ENCODE peak calls at places on chromosomes 1 and 21, in five cellular contexts. One of them, this sample, is unnamed.

GRCh38 chr1:117232551-117232950 is 21.8 kb upstream of the VTCN1 start:
- DNase-seq in A172: no peak
- DNase-seq in BJ: no peak
- DNase-seq in activated gamma-delta T cell treated with Interleukin-2 at 50 U/mL for 16 hours: no peak
- DNase-seq in stimulated activated CD4-positive, alpha-beta T cell treated with anti-CD3 and anti-CD28 coated beads, Interleukin-2, amount 100 ng/mL, for 24 hours: no peak
- DNase-seq in this sample: no peak

GRCh38 chr1:52842643-52843310 is at the start of gene ZYG11A:
- DNase-seq in A172: peak; percentile 72
- DNase-seq in BJ: peak; percentile 11
- DNase-seq in activated gamma-delta T cell treated with Interleukin-2 at 50 U/mL for 16 hours: peak; percentile 58
- DNase-seq in stimulated activated CD4-positive, alpha-beta T cell treated with anti-CD3 and anti-CD28 coated beads, Interleukin-2, amount 100 ng/mL, for 24 hours: peak; percentile 81
- DNase-seq in this sample: peak; percentile 87

GRCh38 chr1:237316352-237316751 is 274.4 kb downstream of the RYR2 start:
- DNase-seq in A172: no peak
- DNase-seq in BJ: no peak
- DNase-seq in activated gamma-delta T cell treated with Interleukin-2 at 50 U/mL for 16 hours: no peak
- DNase-seq in stimulated activated CD4-positive, alpha-beta T cell treated with anti-CD3 and anti-CD28 coated beads, Interleukin-2, amount 100 ng/mL, for 24 hours: no peak
- DNase-seq in this sample: no peak

GRCh38 chr1:116934586-116935207 is 25.0 kb downstream of the PTGFRN start:
- DNase-seq in A172: no peak
- DNase-seq in BJ: no peak
- DNase-seq in activated gamma-delta T cell treated with Interleukin-2 at 50 U/mL for 16 hours: no peak
- DNase-seq in stimulated activated CD4-positive, alpha-beta T cell treated with anti-CD3 and anti-CD28 coated beads, Interleukin-2, amount 100 ng/mL, for 24 hours: no peak
- DNase-seq in this sample: no peak

GRCh38 chr1:92404661-92405060 is 82.1 kb downstream of the GFI1 start:
- DNase-seq in A172: peak; percentile 1
- DNase-seq in BJ: no peak
- DNase-seq in activated gamma-delta T cell treated with Interleukin-2 at 50 U/mL for 16 hours: no peak
- DNase-seq in stimulated activated CD4-positive, alpha-beta T cell treated with anti-CD3 and anti-CD28 coated beads, Interleukin-2, amount 100 ng/mL, for 24 hours: no peak
- DNase-seq in this sample: no peak

GRCh38 chr21:35048183-35048601 is 910 bp downstream of the RUNX1 start:
- DNase-seq in A172: peak; percentile 45
- DNase-seq in BJ: no peak
- DNase-seq in activated gamma-delta T cell treated with Interleukin-2 at 50 U/mL for 16 hours: no peak
- DNase-seq in stimulated activated CD4-positive, alpha-beta T cell treated with anti-CD3 and anti-CD28 coated beads, Interleukin-2, amount 100 ng/mL, for 24 hours: peak; percentile 45
- DNase-seq in this sample: peak; percentile 37

GRCh38 chr1:177385760-177386698 is 215.3 kb downstream of the BRINP2 start:
- DNase-seq in A172: no peak
- DNase-seq in BJ: no peak
- DNase-seq in activated gamma-delta T cell treated with Interleukin-2 at 50 U/mL for 16 hours: no peak
- DNase-seq in stimulated activated CD4-positive, alpha-beta T cell treated with anti-CD3 and anti-CD28 coated beads, Interleukin-2, amount 100 ng/mL, for 24 hours: no peak
- DNase-seq in this sample: no peak

GRCh38 chr1:30840904-30841598 is 67.5 kb downstream of the SDC3 start:
- DNase-seq in A172: no peak
- DNase-seq in BJ: no peak
- DNase-seq in activated gamma-delta T cell treated with Interleukin-2 at 50 U/mL for 16 hours: no peak
- DNase-seq in stimulated activated CD4-positive, alpha-beta T cell treated with anti-CD3 and anti-CD28 coated beads, Interleukin-2, amount 100 ng/mL, for 24 hours: no peak
- DNase-seq in this sample: no peak

GRCh38 chr1:70256664-70257063 is 35.5 kb downstream of the SRSF11 start:
- DNase-seq in A172: no peak
- DNase-seq in BJ: no peak
- DNase-seq in activated gamma-delta T cell treated with Interleukin-2 at 50 U/mL for 16 hours: no peak
- DNase-seq in stimulated activated CD4-positive, alpha-beta T cell treated with anti-CD3 and anti-CD28 coated beads, Interleukin-2, amount 100 ng/mL, for 24 hours: no peak
- DNase-seq in this sample: no peak

GRCh38 chr1:17851075-17851474 is 95.9 kb downstream of the ACTL8 start:
- DNase-seq in A172: no peak
- DNase-seq in BJ: no peak
- DNase-seq in activated gamma-delta T cell treated with Interleukin-2 at 50 U/mL for 16 hours: no peak
- DNase-seq in stimulated activated CD4-positive, alpha-beta T cell treated with anti-CD3 and anti-CD28 coated beads, Interleukin-2, amount 100 ng/mL, for 24 hours: no peak
- DNase-seq in this sample: no peak

GRCh38 chr1:213519098-213519497 is 468.1 kb downstream of the RPS6KC1 start:
- DNase-seq in A172: no peak
- DNase-seq in BJ: no peak
- DNase-seq in activated gamma-delta T cell treated with Interleukin-2 at 50 U/mL for 16 hours: no peak
- DNase-seq in stimulated activated CD4-positive, alpha-beta T cell treated with anti-CD3 and anti-CD28 coated beads, Interleukin-2, amount 100 ng/mL, for 24 hours: no peak
- DNase-seq in this sample: no peak

GRCh38 chr21:46210378-46211136 is 18.0 kb downstream of the LSS start:
- DNase-seq in A172: no peak
- DNase-seq in BJ: no peak
- DNase-seq in activated gamma-delta T cell treated with Interleukin-2 at 50 U/mL for 16 hours: no peak
- DNase-seq in stimulated activated CD4-positive, alpha-beta T cell treated with anti-CD3 and anti-CD28 coated beads, Interleukin-2, amount 100 ng/mL, for 24 hours: no peak
- DNase-seq in this sample: no peak

GRCh38 chr21:29299906-29300546 is 1.3 kb downstream of the BACH1 start:
- DNase-seq in A172: peak; percentile 97
- DNase-seq in BJ: peak; percentile 88
- DNase-seq in activated gamma-delta T cell treated with Interleukin-2 at 50 U/mL for 16 hours: peak; percentile 28
- DNase-seq in stimulated activated CD4-positive, alpha-beta T cell treated with anti-CD3 and anti-CD28 coated beads, Interleukin-2, amount 100 ng/mL, for 24 hours: peak; percentile 26
- DNase-seq in this sample: peak; percentile 38

GRCh38 chr1:183259886-183260285 is 73.8 kb downstream of the LAMC2 start:
- DNase-seq in A172: no peak
- DNase-seq in BJ: no peak
- DNase-seq in activated gamma-delta T cell treated with Interleukin-2 at 50 U/mL for 16 hours: no peak
- DNase-seq in stimulated activated CD4-positive, alpha-beta T cell treated with anti-CD3 and anti-CD28 coated beads, Interleukin-2, amount 100 ng/mL, for 24 hours: no peak
- DNase-seq in this sample: no peak

GRCh38 chr21:16324630-16325029 is 594.8 kb downstream of the USP25 start:
- DNase-seq in A172: no peak
- DNase-seq in BJ: no peak
- DNase-seq in activated gamma-delta T cell treated with Interleukin-2 at 50 U/mL for 16 hours: no peak
- DNase-seq in stimulated activated CD4-positive, alpha-beta T cell treated with anti-CD3 and anti-CD28 coated beads, Interleukin-2, amount 100 ng/mL, for 24 hours: no peak
- DNase-seq in this sample: no peak

GRCh38 chr21:38037416-38037815 is 121.2 kb upstream of the KCNJ6 start:
- DNase-seq in A172: peak; percentile 69
- DNase-seq in BJ: no peak
- DNase-seq in activated gamma-delta T cell treated with Interleukin-2 at 50 U/mL for 16 hours: no peak
- DNase-seq in stimulated activated CD4-positive, alpha-beta T cell treated with anti-CD3 and anti-CD28 coated beads, Interleukin-2, amount 100 ng/mL, for 24 hours: no peak
- DNase-seq in this sample: no peak

GRCh38 chr1:30670195-30671060 is 53.0 kb downstream of the MATN1 start:
- DNase-seq in A172: peak; percentile 16
- DNase-seq in BJ: peak; percentile 74
- DNase-seq in activated gamma-delta T cell treated with Interleukin-2 at 50 U/mL for 16 hours: no peak
- DNase-seq in stimulated activated CD4-positive, alpha-beta T cell treated with anti-CD3 and anti-CD28 coated beads, Interleukin-2, amount 100 ng/mL, for 24 hours: no peak
- DNase-seq in this sample: no peak

GRCh38 chr1:24964811-24965570 is 34.9 kb upstream of the RUNX3 start:
- DNase-seq in A172: no peak
- DNase-seq in BJ: no peak
- DNase-seq in activated gamma-delta T cell treated with Interleukin-2 at 50 U/mL for 16 hours: peak; percentile 86
- DNase-seq in stimulated activated CD4-positive, alpha-beta T cell treated with anti-CD3 and anti-CD28 coated beads, Interleukin-2, amount 100 ng/mL, for 24 hours: peak; percentile 94
- DNase-seq in this sample: peak; percentile 98

GRCh38 chr1:174160109-174160473 is 771 bp downstream of the RABGAP1L start:
- DNase-seq in A172: peak; percentile 39
- DNase-seq in BJ: no peak
- DNase-seq in activated gamma-delta T cell treated with Interleukin-2 at 50 U/mL for 16 hours: peak; percentile 16
- DNase-seq in stimulated activated CD4-positive, alpha-beta T cell treated with anti-CD3 and anti-CD28 coated beads, Interleukin-2, amount 100 ng/mL, for 24 hours: peak; percentile 33
- DNase-seq in this sample: peak; percentile 38

GRCh38 chr1:87305762-87306161 is 22.9 kb upstream of the LMO4 start:
- DNase-seq in A172: no peak
- DNase-seq in BJ: peak; percentile 58
- DNase-seq in activated gamma-delta T cell treated with Interleukin-2 at 50 U/mL for 16 hours: no peak
- DNase-seq in stimulated activated CD4-positive, alpha-beta T cell treated with anti-CD3 and anti-CD28 coated beads, Interleukin-2, amount 100 ng/mL, for 24 hours: no peak
- DNase-seq in this sample: no peak

GRCh38 chr1:87642581-87643129 is 314.0 kb downstream of the LMO4 start:
- DNase-seq in A172: peak; percentile 14
- DNase-seq in BJ: no peak
- DNase-seq in activated gamma-delta T cell treated with Interleukin-2 at 50 U/mL for 16 hours: no peak
- DNase-seq in stimulated activated CD4-positive, alpha-beta T cell treated with anti-CD3 and anti-CD28 coated beads, Interleukin-2, amount 100 ng/mL, for 24 hours: no peak
- DNase-seq in this sample: no peak

GRCh38 chr1:27339213-27339612 is 2.6 kb upstream of the SYTL1 start:
- DNase-seq in A172: no peak
- DNase-seq in BJ: no peak
- DNase-seq in activated gamma-delta T cell treated with Interleukin-2 at 50 U/mL for 16 hours: no peak
- DNase-seq in stimulated activated CD4-positive, alpha-beta T cell treated with anti-CD3 and anti-CD28 coated beads, Interleukin-2, amount 100 ng/mL, for 24 hours: no peak
- DNase-seq in this sample: no peak

GRCh38 chr1:13583964-13584791 is 546 bp downstream of the PDPN start:
- DNase-seq in A172: no peak
- DNase-seq in BJ: no peak
- DNase-seq in activated gamma-delta T cell treated with Interleukin-2 at 50 U/mL for 16 hours: no peak
- DNase-seq in stimulated activated CD4-positive, alpha-beta T cell treated with anti-CD3 and anti-CD28 coated beads, Interleukin-2, amount 100 ng/mL, for 24 hours: no peak
- DNase-seq in this sample: no peak

GRCh38 chr1:184973308-184974085 is 811 bp downstream of the NIBAN1 start:
- DNase-seq in A172: peak; percentile 57
- DNase-seq in BJ: no peak
- DNase-seq in activated gamma-delta T cell treated with Interleukin-2 at 50 U/mL for 16 hours: peak; percentile 35
- DNase-seq in stimulated activated CD4-positive, alpha-beta T cell treated with anti-CD3 and anti-CD28 coated beads, Interleukin-2, amount 100 ng/mL, for 24 hours: peak; percentile 69
- DNase-seq in this sample: peak; percentile 76

GRCh38 chr21:41250519-41250918 is 66.1 kb upstream of the FAM3B start:
- DNase-seq in A172: peak; percentile 13
- DNase-seq in BJ: no peak
- DNase-seq in activated gamma-delta T cell treated with Interleukin-2 at 50 U/mL for 16 hours: no peak
- DNase-seq in stimulated activated CD4-positive, alpha-beta T cell treated with anti-CD3 and anti-CD28 coated beads, Interleukin-2, amount 100 ng/mL, for 24 hours: no peak
- DNase-seq in this sample: no peak

GRCh38 chr1:94582578-94582977 is 41.0 kb upstream of the F3 start:
- DNase-seq in A172: no peak
- DNase-seq in BJ: no peak
- DNase-seq in activated gamma-delta T cell treated with Interleukin-2 at 50 U/mL for 16 hours: no peak
- DNase-seq in stimulated activated CD4-positive, alpha-beta T cell treated with anti-CD3 and anti-CD28 coated beads, Interleukin-2, amount 100 ng/mL, for 24 hours: no peak
- DNase-seq in this sample: no peak

GRCh38 chr1:221230605-221231004 is 351.4 kb downstream of the HLX start:
- DNase-seq in A172: no peak
- DNase-seq in BJ: no peak
- DNase-seq in activated gamma-delta T cell treated with Interleukin-2 at 50 U/mL for 16 hours: no peak
- DNase-seq in stimulated activated CD4-positive, alpha-beta T cell treated with anti-CD3 and anti-CD28 coated beads, Interleukin-2, amount 100 ng/mL, for 24 hours: no peak
- DNase-seq in this sample: no peak